ENCODE peak calls at places on chromosomes 7 and 10, in four cellular contexts. H is breast epithelium; F is GM23248; G is CD8-positive, alpha-beta memory T cell. B is an unnamed sample.

GRCh38 chr7:131020759-131021219 is 286.8 kb upstream of the KLF14 start:
- DNase-seq in H (no peak), F (no peak), G (no peak), B (no peak)

GRCh38 chr7:74246497-74246896 is 7.7 kb downstream of the RFC2 start:
- DNase-seq in H (no peak), F (no peak), G (no peak), B (no peak)

GRCh38 chr7:15557186-15557585 is 4.6 kb downstream of the AGMO start:
- DNase-seq in H (no peak), F (no peak), G (no peak), B (no peak)

GRCh38 chr7:80520199-80520598 is 8.3 kb upstream of the GNAT3 start:
- DNase-seq in H (no peak), F (no peak), G (no peak), B (no peak)

GRCh38 chr7:4072161-4072925 is 609.8 kb upstream of the FOXK1 start:
- DNase-seq in H (no peak), F (no peak), G (no peak), B (no peak)

GRCh38 chr7:124152859-124153692 is 120.2 kb upstream of the TMEM229A start:
- DNase-seq in H (no peak), F (peak; percentile 24), G (no peak), B (no peak)

GRCh38 chr10:21935439-21936023 is 68.0 kb downstream of the DNAJC1 start:
- DNase-seq in H (no peak), F (no peak), G (no peak), B (no peak)

GRCh38 chr7:114943530-114943929 is 21.6 kb downstream of the MDFIC start:
- DNase-seq in H (no peak), F (no peak), G (no peak), B (no peak)

GRCh38 chr10:76149602-76150138 is 718.2 kb downstream of the LRMDA start:
- DNase-seq in H (no peak), F (no peak), G (no peak), B (no peak)

DNA sequence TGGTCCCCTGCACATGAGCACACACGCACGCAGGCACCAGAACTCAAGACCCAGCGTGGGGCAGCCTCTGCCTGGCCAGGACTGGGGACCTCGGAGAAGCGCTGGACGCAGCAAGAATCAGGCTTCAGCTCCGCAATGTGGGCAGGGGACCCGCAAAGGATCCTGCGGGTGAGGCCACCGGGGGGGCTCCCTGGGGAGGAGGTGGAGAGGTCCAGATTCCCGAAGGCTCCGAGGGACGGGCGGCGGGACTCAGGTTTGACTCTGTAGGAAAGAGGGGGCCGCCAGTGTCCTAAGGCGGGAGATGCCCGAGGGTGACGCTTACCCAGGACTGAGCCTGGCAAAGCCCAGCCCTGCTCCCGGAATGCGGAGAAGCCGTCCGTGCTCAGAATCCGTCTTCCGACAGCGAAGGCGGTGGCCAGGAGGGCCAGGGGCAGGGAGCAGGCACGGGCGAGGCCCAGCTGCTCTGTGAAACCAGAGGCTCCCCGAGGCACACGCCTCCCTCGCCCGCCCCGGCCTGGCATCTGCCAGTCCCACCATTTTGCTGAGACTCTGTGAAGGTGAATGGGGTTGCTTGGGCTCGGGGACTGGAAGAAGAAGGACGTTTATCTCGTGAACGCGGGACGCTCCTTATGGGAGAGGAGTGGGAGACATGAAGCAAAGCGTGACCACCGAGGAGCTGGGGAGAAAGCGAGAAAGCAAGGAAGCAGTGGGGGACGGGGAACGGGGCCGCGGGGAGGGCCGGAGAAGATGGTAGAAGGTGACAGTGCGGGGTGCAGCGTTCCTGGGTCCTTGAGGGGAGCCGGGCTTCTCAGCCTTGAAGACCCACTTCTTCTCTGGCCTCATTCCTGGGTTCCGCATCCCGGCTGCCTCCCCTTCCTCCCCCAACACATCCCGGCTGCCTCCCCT is 489.2 kb downstream of the PTPRN2 start:
- DNase-seq in H (no peak), F (no peak), G (no peak), B (no peak)
- H3K27ac ChIP-seq in H (no peak overlapping the region), F (no peak overlapping the region), G (no peak overlapping the region), B (no peak overlapping the region)

DNA sequence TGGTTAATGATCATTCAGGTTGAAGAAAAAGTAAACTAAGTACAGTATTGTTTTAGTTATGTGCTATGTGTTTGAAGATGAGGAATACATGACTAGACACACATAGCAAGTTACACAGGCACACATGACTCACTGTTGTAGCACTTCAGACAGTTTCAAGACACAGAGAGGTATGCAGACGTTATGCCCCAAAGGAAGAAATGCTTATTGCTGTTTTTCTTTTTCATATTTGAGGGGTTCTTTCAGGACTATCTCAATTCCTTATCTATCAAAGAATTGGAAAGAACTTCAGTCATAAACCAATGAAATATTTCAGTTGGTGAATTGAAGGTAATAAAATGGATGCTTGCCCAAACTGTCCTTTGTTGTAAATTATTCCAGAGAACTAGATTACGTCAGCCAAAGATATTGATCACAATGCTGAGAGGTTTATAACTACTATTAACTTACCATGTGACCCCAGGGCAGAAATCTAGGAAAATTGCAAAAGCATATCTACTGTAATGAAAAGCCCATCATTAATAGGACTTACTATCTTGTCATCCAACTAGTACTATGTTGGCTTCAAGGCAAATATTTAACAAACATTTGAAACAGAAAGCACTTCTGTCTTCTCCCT is 61.2 kb upstream of the CAPZA2 start:
- DNase-seq in H (no peak), F (peak; percentile 89), G (no peak), B (no peak)
- H3K27ac ChIP-seq in H (peak overlapping the region; percentile 2), F (peak overlapping the region; percentile 79), G (no peak overlapping the region), B (no peak overlapping the region)

GRCh38 chr7:142804715-142805114 is 33.9 kb downstream of the PRSS2 start:
- DNase-seq in H (no peak), F (no peak), G (peak; percentile 57), B (no peak)

GRCh38 chr7:142803901-142804300 is 33.1 kb downstream of the PRSS2 start:
- DNase-seq in H (no peak), F (no peak), G (no peak), B (no peak)

GRCh38 chr7:142806021-142806353 is 35.2 kb downstream of the PRSS2 start:
- DNase-seq in H (no peak), F (no peak), G (no peak), B (no peak)

GRCh38 chr7:142806957-142807356 is 36.2 kb downstream of the PRSS2 start:
- DNase-seq in H (no peak), F (no peak), G (no peak), B (no peak)

GRCh38 chr7:142805350-142806020 is 34.7 kb downstream of the PRSS2 start:
- DNase-seq in H (no peak), F (no peak), G (no peak), B (no peak)
- H3K27ac ChIP-seq in H (no peak overlapping the region), F (no peak overlapping the region), G (no peak overlapping the region), B (peak overlapping the region; percentile 98)

GRCh38 chr7:26735976-26736600 is 128.3 kb downstream of the SKAP2 start:
- DNase-seq in H (no peak), F (no peak), G (no peak), B (no peak)
- H3K27ac ChIP-seq in H (no peak overlapping the region), F (no peak overlapping the region), G (no peak overlapping the region), B (no peak overlapping the region)

GRCh38 chr10:44788820-44789167 is 122.3 kb upstream of the TMEM72 start:
- DNase-seq in H (no peak), F (no peak), G (no peak), B (no peak)

GRCh38 chr10:44792119-44792783 is 118.9 kb upstream of the TMEM72 start:
- DNase-seq in H (no peak), F (peak; percentile 13), G (no peak), B (no peak)

GRCh38 chr10:44786451-44786850 is 124.7 kb upstream of the TMEM72 start:
- DNase-seq in H (no peak), F (peak; percentile 63), G (no peak), B (no peak)

GRCh38 chr10:44787480-44788075 is 123.6 kb upstream of the TMEM72 start:
- DNase-seq in H (no peak), F (no peak), G (no peak), B (no peak)

DNA sequence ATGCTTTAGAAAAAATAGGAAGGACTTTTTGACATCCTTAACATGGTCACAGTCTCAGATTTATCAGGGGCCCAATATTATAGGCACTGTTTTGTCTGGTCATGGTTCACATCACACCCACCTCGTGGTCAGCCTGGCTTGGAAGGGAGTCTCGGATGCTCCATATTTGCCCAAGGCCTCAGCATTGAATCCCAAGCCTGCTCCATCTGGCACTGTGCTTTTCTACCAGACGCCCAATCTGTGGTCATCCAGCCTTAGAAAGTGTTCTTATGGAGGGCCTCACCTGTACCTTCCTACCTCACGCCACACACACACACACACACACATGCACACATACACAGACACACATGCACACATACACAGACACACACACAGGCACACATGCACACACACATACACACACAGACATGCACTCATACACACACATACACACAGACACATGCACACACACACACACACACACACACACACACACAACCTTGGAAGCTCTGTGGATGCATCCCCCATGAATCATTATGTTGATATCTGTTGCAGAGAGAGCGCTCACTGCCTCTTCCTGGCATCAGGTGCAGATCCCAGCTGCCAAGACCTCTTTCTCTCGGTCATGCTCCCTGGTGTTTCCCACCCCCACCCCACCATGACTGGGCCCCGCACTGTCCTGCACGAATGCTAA is 122.9 kb upstream of the TMEM72 start:
- DNase-seq in H (no peak), F (no peak), G (no peak), B (no peak)
- H3K27ac ChIP-seq in H (no peak overlapping the region), F (no peak overlapping the region), G (no peak overlapping the region), B (no peak overlapping the region)

GRCh38 chr7:32390210-32390609 is 100.0 kb downstream of the LSM5 start:
- DNase-seq in H (no peak), F (no peak), G (no peak), B (no peak)

GRCh38 chr7:32379486-32380115 is 110.6 kb downstream of the LSM5 start:
- DNase-seq in H (no peak), F (no peak), G (no peak), B (no peak)

GRCh38 chr7:32381024-32381601 is 109.1 kb downstream of the LSM5 start:
- DNase-seq in H (no peak), F (no peak), G (no peak), B (no peak)

DNA sequence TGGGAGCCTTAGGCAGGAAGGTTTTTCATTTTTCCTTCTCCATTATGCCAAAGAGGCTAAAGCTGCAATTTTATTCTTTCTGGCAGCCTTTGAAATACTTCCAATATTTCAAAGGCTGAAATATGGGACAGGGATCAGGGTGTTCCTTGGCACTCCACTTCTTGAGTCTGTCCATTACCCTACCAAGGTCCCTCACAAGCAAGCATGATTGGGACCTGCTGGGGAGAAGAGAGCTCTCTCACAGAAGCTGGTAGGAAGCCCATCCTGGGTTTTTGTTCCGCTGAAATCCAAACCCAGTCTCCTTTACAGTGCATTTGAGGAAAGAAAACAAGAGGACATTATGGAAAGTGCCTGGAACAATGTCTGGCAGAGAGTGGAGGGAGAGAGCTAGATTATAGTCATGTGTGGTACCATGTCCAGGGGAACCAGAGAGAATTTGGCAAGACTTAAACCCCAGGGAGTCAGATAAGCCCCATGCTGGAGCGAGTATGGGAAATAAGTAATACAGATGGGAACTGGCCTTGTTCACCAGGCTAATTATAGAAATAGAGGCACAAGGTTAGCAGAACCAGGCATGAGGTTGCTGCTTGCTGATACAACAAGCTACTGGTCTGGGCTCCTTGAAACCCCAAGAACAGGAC is 104.7 kb downstream of the LSM5 start:
- DNase-seq in H (no peak), F (no peak), G (no peak), B (no peak)
- H3K27ac ChIP-seq in H (no peak overlapping the region), F (no peak overlapping the region), G (no peak overlapping the region), B (no peak overlapping the region)

DNA sequence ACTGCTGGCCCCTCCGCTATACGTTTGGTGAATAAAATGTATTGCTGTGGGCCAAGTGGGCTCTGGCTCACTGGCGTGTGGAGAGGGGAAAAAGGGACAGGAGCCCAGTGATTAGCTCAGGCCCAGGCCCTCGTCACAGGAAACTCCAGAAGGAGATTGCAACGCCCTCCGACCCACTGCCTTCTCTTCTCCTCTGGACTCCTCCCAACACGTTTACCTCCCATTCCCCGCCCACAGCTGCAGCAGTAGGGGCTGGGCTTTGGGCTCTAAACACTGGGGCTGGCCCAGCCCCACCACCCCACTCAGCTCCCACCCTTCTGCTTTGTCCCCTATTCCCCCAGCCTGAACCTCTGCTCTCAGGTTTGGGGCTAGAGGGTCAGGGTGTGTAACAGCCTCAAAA is 173.9 kb downstream of the NEURL1 start:
- DNase-seq in H (no peak), F (peak; percentile 67), G (no peak), B (no peak)
- H3K27ac ChIP-seq in H (peak overlapping the region; percentile 40), F (peak overlapping the region; percentile 98), G (no peak overlapping the region), B (no peak overlapping the region)